ENCODE peak calls at places on chromosome 12, in four cellular contexts. K is H1, B is HepG2, Q is GM12878. F is an unnamed sample.
A peak's percentile ranks its signal among the peaks of the same experiment; 100 is the strongest.

GRCh38 chr12:77130193-77130592 is 64.8 kb upstream of the E2F7 start:
- DNase-seq in K (no peak), B (no peak), Q (no peak), F (no peak)

GRCh38 chr12:78185109-78185508 is 354.4 kb downstream of the NAV3 start:
- DNase-seq in K (no peak), B (no peak), Q (no peak), F (no peak)

GRCh38 chr12:116945901-116946550 is 35.3 kb downstream of the FBXW8 start:
- DNase-seq in K (no peak), B (no peak), Q (no peak), F (no peak)

GRCh38 chr12:45989277-45989856 is 1.0 kb downstream of the SCAF11 start:
- DNase-seq in K (no peak), B (no peak), Q (no peak), F (no peak)

GRCh38 chr12:120006248-120006975 is 17.4 kb downstream of the BICDL1 start:
- DNase-seq in K (no peak), B (no peak), Q (no peak), F (no peak)

GRCh38 chr12:90250766-90251165 is 542.1 kb upstream of the ATP2B1 start:
- DNase-seq in K (no peak), B (no peak), Q (no peak), F (no peak)

GRCh38 chr12:131116437-131117117 is 162.9 kb downstream of the ADGRD1 start:
- DNase-seq in K (peak; percentile 75), B (no peak), Q (no peak), F (peak; percentile 27)

GRCh38 chr12:81502912-81503695 is 256.0 kb downstream of the PPFIA2 start:
- DNase-seq in K (no peak), B (no peak), Q (no peak), F (no peak)

GRCh38 chr12:106247731-106248176 is at the start of gene CKAP4:
- DNase-seq in K (no peak), B (peak; percentile 30), Q (no peak), F (peak; percentile 63)

GRCh38 chr12:57086951-57087688 is 1.8 kb upstream of the NAB2 start:
- DNase-seq in K (peak; percentile 84), B (no peak), Q (no peak), F (no peak)

GRCh38 chr12:31966558-31967205 is 7.5 kb downstream of the RESF1 start:
- DNase-seq in K (no peak), B (no peak), Q (no peak), F (no peak)

GRCh38 chr12:98574110-98574509 is 19.4 kb upstream of the SLC25A3 start:
- DNase-seq in K (no peak), B (peak; percentile 79), Q (no peak), F (no peak)

GRCh38 chr12:125128806-125129571 is 63.8 kb downstream of the AACS start:
- DNase-seq in K (no peak), B (no peak), Q (no peak), F (no peak)

GRCh38 chr12:97276198-97276580 is 186.4 kb upstream of the RMST start:
- DNase-seq in K (peak; percentile 58), B (no peak), Q (no peak), F (peak; percentile 69)

GRCh38 chr12:47775100-47775911 is 2.3 kb downstream of the SLC48A1 start:
- DNase-seq in K (no peak), B (no peak), Q (no peak), F (no peak)

GRCh38 chr12:62581288-62582064 is 114.8 kb downstream of the MON2 start:
- DNase-seq in K (no peak), B (peak; percentile 28), Q (no peak), F (peak; percentile 20)

GRCh38 chr12:20320552-20320951 is 47.8 kb upstream of the PDE3A start:
- DNase-seq in K (no peak), B (no peak), Q (no peak), F (no peak)

GRCh38 chr12:113886721-113887120 is 79.4 kb downstream of the RBM19 start:
- DNase-seq in K (no peak), B (no peak), Q (no peak), F (no peak)

GRCh38 chr12:123441523-123442164 is 5.2 kb upstream of the RILPL2 start:
- DNase-seq in K (no peak), B (no peak), Q (peak; percentile 73), F (no peak)

GRCh38 chr12:52692253-52692652 is 11.1 kb downstream of the KRT77 start:
- DNase-seq in K (peak; percentile 70), B (peak; percentile 15), Q (no peak), F (no peak)

DNA sequence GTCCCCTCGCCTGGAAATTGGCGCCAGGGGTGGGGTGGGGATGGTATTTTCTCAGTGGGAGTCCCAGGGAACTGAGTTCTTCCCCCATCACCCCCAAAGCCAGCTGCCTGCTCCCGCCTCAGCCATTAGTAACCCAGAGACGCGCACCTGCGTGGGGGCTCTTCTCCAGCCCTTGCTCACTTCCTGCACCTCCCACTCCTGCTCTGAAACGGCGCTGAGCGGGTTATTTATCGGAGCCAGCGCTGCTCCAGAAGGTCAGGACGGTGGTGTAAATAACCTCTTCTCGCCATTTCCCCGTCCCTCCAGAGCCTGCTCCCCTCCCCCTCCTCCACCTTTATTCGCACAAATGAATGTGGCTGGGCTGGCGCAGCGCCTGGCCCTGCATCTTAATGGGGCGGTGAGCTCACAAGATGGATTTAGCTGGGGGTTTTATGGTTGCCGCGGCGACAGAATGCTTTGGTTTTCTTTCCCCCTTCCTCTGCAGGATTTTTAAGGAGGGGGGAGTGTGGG is 12.2 kb downstream of the GPR84 start:
- DNase-seq in K (peak; percentile 70), B (no peak), Q (no peak), F (peak; percentile 90)
- TF ChIP-seq SUZ12 in K (no peak), B (no peak), Q (no peak), F (no peak)

GRCh38 chr12:54549774-54550451 is 512 bp downstream of the PDE1B start:
- DNase-seq in K (no peak), B (no peak), Q (no peak), F (no peak)
- H3K9ac ChIP-seq in K (no peak overlapping the region), B (no peak overlapping the region), Q (no peak overlapping the region), F (peak overlapping the region; percentile 84)

DNA sequence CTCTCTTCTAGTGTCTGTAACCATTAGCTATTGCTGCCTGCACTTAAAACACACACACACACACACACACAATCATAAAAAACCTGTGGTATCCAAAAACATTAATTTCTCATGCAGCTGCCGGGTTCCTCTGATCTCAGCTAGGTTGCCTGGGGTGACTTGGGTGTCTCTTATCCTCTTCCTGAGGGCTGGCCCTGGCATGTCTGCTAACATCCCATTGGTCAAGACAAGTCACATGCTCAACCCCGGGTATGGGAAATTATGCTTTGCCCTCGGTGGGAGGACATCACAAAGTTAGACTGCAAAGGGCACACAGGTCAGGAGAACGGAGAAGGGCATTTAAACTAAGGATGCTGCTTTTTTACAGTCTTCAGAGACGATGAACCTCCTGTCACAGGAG is 55.7 kb downstream of the TRPV4 start:
- DNase-seq in K (no peak), B (peak; percentile 83), Q (peak; percentile 42), F (no peak)
- TF ChIP-seq SUZ12 in K (no peak), B (no peak), Q (no peak), F (no peak)

GRCh38 chr12:4272976-4273650 is 449 bp upstream of the CCND2 start:
- DNase-seq in K (no peak), B (no peak), Q (no peak), F (no peak)
- H3K9ac ChIP-seq in K (peak overlapping the region; percentile 40), B (no peak overlapping the region), Q (peak overlapping the region; percentile 96), F (peak overlapping the region; percentile 98)

GRCh38 chr12:28558232-28558631 is 368.0 kb downstream of the CCDC91 start:
- DNase-seq in K (no peak), B (no peak), Q (no peak), F (no peak)

GRCh38 chr12:28552472-28553061 is 362.3 kb downstream of the CCDC91 start:
- DNase-seq in K (no peak), B (no peak), Q (no peak), F (no peak)

GRCh38 chr12:28550757-28551381 is 360.6 kb downstream of the CCDC91 start:
- DNase-seq in K (no peak), B (peak; percentile 16), Q (no peak), F (no peak)

GRCh38 chr12:28555729-28556128 is 365.5 kb downstream of the CCDC91 start:
- DNase-seq in K (no peak), B (no peak), Q (no peak), F (no peak)
- TF ChIP-seq SUZ12 in K (no peak), B (no peak), Q (no peak), F (no peak)

GRCh38 chr12:67647251-67647546 is 1.3 kb upstream of the DYRK2 start:
- DNase-seq in K (no peak), B (no peak), Q (no peak), F (no peak)

GRCh38 chr12:67645126-67645525 is 3.4 kb upstream of the DYRK2 start:
- DNase-seq in K (no peak), B (no peak), Q (no peak), F (no peak)

GRCh38 chr12:67645571-67645970 is 3.0 kb upstream of the DYRK2 start:
- DNase-seq in K (no peak), B (no peak), Q (no peak), F (no peak)

GRCh38 chr12:67647547-67648305 is 819 bp upstream of the DYRK2 start:
- DNase-seq in K (peak; percentile 82), B (peak; percentile 84), Q (no peak), F (peak; percentile 63)

DNA sequence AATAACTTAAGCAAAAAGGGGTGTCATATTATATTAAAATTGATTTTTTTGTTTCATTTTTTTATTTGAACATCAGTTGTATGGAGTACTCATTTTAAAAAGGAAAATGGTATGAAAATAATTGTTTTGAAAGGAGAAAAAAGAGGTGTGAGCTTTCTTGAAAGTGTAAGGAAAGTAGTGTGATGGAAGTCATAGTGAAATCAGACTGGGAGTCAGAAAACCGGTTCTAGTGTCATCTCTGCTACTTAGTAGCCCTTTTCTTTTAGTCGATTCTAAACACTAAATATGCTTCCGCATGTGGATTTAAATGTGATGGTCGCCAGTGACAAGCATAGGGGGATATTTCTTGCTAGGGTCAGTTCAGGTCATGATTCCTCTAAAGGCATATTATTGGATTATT is 1.8 kb upstream of the DYRK2 start:
- DNase-seq in K (no peak), B (no peak), Q (no peak), F (no peak)
- H3K9ac ChIP-seq in K (no peak overlapping the region), B (no peak overlapping the region), Q (no peak overlapping the region), F (no peak overlapping the region)

DNA sequence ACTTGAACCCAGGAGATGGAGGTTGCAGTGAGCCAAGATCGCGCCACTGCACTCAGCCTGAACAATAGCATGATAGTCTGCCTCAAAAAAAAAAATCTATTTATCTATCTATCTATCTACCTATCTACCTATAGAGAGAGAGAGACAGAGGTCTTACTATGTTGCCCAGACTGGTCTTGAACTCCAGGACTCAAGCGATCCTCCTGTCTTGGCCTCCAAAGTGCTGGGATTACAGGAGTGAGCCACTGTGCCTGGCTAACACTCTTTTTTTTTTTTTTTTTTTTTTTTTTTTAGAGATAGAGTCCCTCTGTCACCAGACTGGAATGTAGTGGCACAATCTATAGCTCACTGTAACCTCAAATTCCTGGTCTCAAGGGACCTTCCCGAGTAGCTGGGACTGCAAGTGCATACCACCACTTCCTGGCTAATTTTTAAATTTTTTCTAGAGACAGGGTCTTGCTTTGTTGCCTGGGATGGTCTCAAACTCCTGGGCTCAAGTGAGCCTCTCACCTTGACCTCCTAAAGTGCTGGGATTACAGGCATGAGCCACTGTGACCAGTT is 1.9 kb downstream of the FAM186A start:
- DNase-seq in K (no peak), B (peak; percentile 87), Q (no peak), F (no peak)
- TF ChIP-seq SUZ12 in K (no peak), B (no peak), Q (no peak), F (no peak)

F was measured in NT2/D1.